ENCODE peak calls at places on chromosomes 5 and 9, in four cellular contexts. Y is iPS-NIHi11; I is B cell; D is activated CD4-positive, alpha-beta T cell treated with anti-CD3 and anti-CD28 coated beads, Interleukin-2, amount 50 U/mL, for 1 hour. N is an unnamed sample.

GRCh38 chr9:6109571-6109970 is 94.1 kb upstream of the RANBP6 start:
- DNase-seq in Y (no peak), I (no peak), D (no peak), N (no peak)

GRCh38 chr9:109894921-109895758 is 115.1 kb downstream of the PALM2AKAP2 start:
- DNase-seq in Y (no peak), I (no peak), D (no peak), N (peak)

GRCh38 chr9:121509175-121509574 is 9.5 kb upstream of the GGTA1 start:
- DNase-seq in Y (no peak), I (no peak), D (no peak), N (no peak)

GRCh38 chr5:150204588-150204960 is 14.7 kb downstream of the SLC6A7 start:
- DNase-seq in Y (no peak), I (no peak), D (no peak), N (no peak)

GRCh38 chr5:133618141-133618540 is 5.8 kb upstream of the FSTL4 start:
- DNase-seq in Y (no peak), I (no peak), D (no peak), N (no peak)

GRCh38 chr5:58582004-58582403 is 871 bp upstream of the RAB3C start:
- DNase-seq in Y (peak), I (no peak), D (no peak), N (no peak)

GRCh38 chr9:120480707-120481106 is 99.3 kb downstream of the CDK5RAP2 start:
- DNase-seq in Y (no peak), I (no peak), D (no peak), N (no peak)

GRCh38 chr9:131810351-131811170 is 70.7 kb upstream of the RAPGEF1 start:
- DNase-seq in Y (no peak), I (no peak), D (no peak), N (no peak)

GRCh38 chr5:22779499-22779898 is 73.6 kb downstream of the CDH12 start:
- DNase-seq in Y (no peak), I (no peak), D (no peak), N (no peak)

GRCh38 chr5:74075900-74076484 is 450.0 kb downstream of the ARHGEF28 start:
- DNase-seq in Y (no peak), I (no peak), D (no peak), N (no peak)

GRCh38 chr9:22731786-22732185 is 285.2 kb downstream of the DMRTA1 start:
- DNase-seq in Y (no peak), I (no peak), D (no peak), N (no peak)

GRCh38 chr9:6984941-6985578 is 227.3 kb downstream of the KDM4C start:
- DNase-seq in Y (peak), I (no peak), D (no peak), N (no peak)

GRCh38 chr5:8500426-8500825 is 631.5 kb downstream of the MTRR start:
- DNase-seq in Y (no peak), I (no peak), D (no peak), N (no peak)

GRCh38 chr5:1299511-1299850 is 4.6 kb upstream of the TERT start:
- DNase-seq in Y (no peak), I (no peak), D (no peak), N (no peak)

GRCh38 chr9:88949425-88949824 is 41.8 kb upstream of the S1PR3 start:
- DNase-seq in Y (no peak), I (no peak), D (no peak), N (no peak)

GRCh38 chr5:14737309-14737708 is 72.8 kb downstream of the OTULIN start:
- DNase-seq in Y (no peak), I (no peak), D (no peak), N (no peak)

GRCh38 chr9:91421022-91421765 is 2.4 kb downstream of the NFIL3 start:
- DNase-seq in Y (peak), I (peak), D (no peak), N (peak)

GRCh38 chr9:85053206-85053605 is 383.7 kb downstream of the NTRK2 start:
- DNase-seq in Y (no peak), I (no peak), D (no peak), N (no peak)

GRCh38 chr9:38486056-38486455 is 61.8 kb upstream of the IGFBPL1 start:
- DNase-seq in Y (no peak), I (no peak), D (no peak), N (no peak)

GRCh38 chr5:154334406-154335041 is 111.3 kb upstream of the SAP30L start:
- DNase-seq in Y (no peak), I (no peak), D (no peak), N (no peak)

GRCh38 chr9:84331119-84331791 is 9.3 kb downstream of the SLC28A3 start:
- DNase-seq in Y (no peak), I (no peak), D (no peak), N (no peak)